ENCODE peak calls at places on chromosomes 2 and 18, in ten cellular contexts. One of them, this sample, is unnamed.

GRCh38 chr2:151669585-151670081 is 64.6 kb downstream of the NEB start:
- DNase-seq in H54: no peak
- DNase-seq in lower leg skin: no peak
- DNase-seq in thyroid gland: no peak
- DNase-seq in K562: peak
- DNase-seq in spleen: no peak
- DNase-seq in uterus: no peak
- DNase-seq in HCT116: no peak
- DNase-seq in tibial nerve: no peak
- DNase-seq in A549: no peak
- DNase-seq in this sample: no peak

GRCh38 chr18:40987581-40987980 is 967.5 kb upstream of the PIK3C3 start:
- DNase-seq in A549: no peak
- DNase-seq in HCT116: no peak
- DNase-seq in spleen: no peak
- DNase-seq in thyroid gland: no peak
- DNase-seq in tibial nerve: no peak
- DNase-seq in lower leg skin: no peak
- DNase-seq in K562: no peak
- DNase-seq in H54: no peak
- DNase-seq in uterus: no peak
- DNase-seq in this sample: no peak

GRCh38 chr2:56008661-56009411 is 85.3 kb upstream of the EFEMP1 start:
- DNase-seq in uterus: peak
- DNase-seq in A549: peak
- DNase-seq in tibial nerve: peak
- DNase-seq in thyroid gland: peak
- DNase-seq in lower leg skin: no peak
- DNase-seq in H54: no peak
- DNase-seq in spleen: no peak
- DNase-seq in K562: no peak
- DNase-seq in HCT116: no peak
- DNase-seq in this sample: no peak

GRCh38 chr2:16476866-16477265 is 188.8 kb downstream of the CYRIA start:
- DNase-seq in K562: no peak
- DNase-seq in HCT116: no peak
- DNase-seq in spleen: no peak
- DNase-seq in lower leg skin: no peak
- DNase-seq in tibial nerve: no peak
- DNase-seq in thyroid gland: no peak
- DNase-seq in H54: no peak
- DNase-seq in A549: no peak
- DNase-seq in uterus: no peak
- DNase-seq in this sample: no peak

GRCh38 chr2:108910541-108911396 is 78.3 kb downstream of the EDAR start:
- DNase-seq in uterus: no peak
- DNase-seq in lower leg skin: peak
- DNase-seq in thyroid gland: no peak
- DNase-seq in spleen: peak
- DNase-seq in K562: no peak
- DNase-seq in tibial nerve: no peak
- DNase-seq in HCT116: no peak
- DNase-seq in H54: no peak
- DNase-seq in A549: no peak
- DNase-seq in this sample: no peak

GRCh38 chr2:66872056-66872821 is 437.3 kb downstream of the MEIS1 start:
- DNase-seq in A549: no peak
- DNase-seq in H54: no peak
- DNase-seq in K562: no peak
- DNase-seq in tibial nerve: no peak
- DNase-seq in uterus: peak
- DNase-seq in HCT116: no peak
- DNase-seq in spleen: no peak
- DNase-seq in thyroid gland: no peak
- DNase-seq in lower leg skin: no peak
- DNase-seq in this sample: no peak

GRCh38 chr2:6812857-6813530 is 52.7 kb downstream of the CMPK2 start:
- DNase-seq in lower leg skin: no peak
- DNase-seq in HCT116: no peak
- DNase-seq in A549: no peak
- DNase-seq in tibial nerve: no peak
- DNase-seq in H54: no peak
- DNase-seq in spleen: no peak
- DNase-seq in thyroid gland: no peak
- DNase-seq in K562: no peak
- DNase-seq in uterus: no peak
- DNase-seq in this sample: no peak

GRCh38 chr2:48250943-48251342 is 279.0 kb upstream of the STON1 start:
- DNase-seq in lower leg skin: no peak
- DNase-seq in A549: no peak
- DNase-seq in spleen: no peak
- DNase-seq in uterus: no peak
- DNase-seq in tibial nerve: no peak
- DNase-seq in HCT116: no peak
- DNase-seq in thyroid gland: no peak
- DNase-seq in H54: no peak
- DNase-seq in K562: no peak
- DNase-seq in this sample: peak

GRCh38 chr2:7813541-7814310 is 868.1 kb upstream of the ID2 start:
- DNase-seq in A549: no peak
- DNase-seq in lower leg skin: no peak
- DNase-seq in HCT116: no peak
- DNase-seq in K562: no peak
- DNase-seq in H54: no peak
- DNase-seq in spleen: no peak
- DNase-seq in thyroid gland: no peak
- DNase-seq in uterus: no peak
- DNase-seq in tibial nerve: no peak
- DNase-seq in this sample: no peak

GRCh38 chr2:69973335-69973735 is 11.9 kb upstream of the ASPRV1 start:
- DNase-seq in H54: no peak
- DNase-seq in spleen: peak
- DNase-seq in thyroid gland: peak
- DNase-seq in HCT116: no peak
- DNase-seq in lower leg skin: no peak
- DNase-seq in A549: no peak
- DNase-seq in uterus: no peak
- DNase-seq in tibial nerve: no peak
- DNase-seq in K562: peak
- DNase-seq in this sample: no peak

GRCh38 chr18:32779010-32779409 is 6.2 kb upstream of the KLHL14 start:
- DNase-seq in A549: no peak
- DNase-seq in thyroid gland: no peak
- DNase-seq in uterus: no peak
- DNase-seq in lower leg skin: no peak
- DNase-seq in H54: no peak
- DNase-seq in tibial nerve: no peak
- DNase-seq in K562: no peak
- DNase-seq in spleen: no peak
- DNase-seq in HCT116: no peak
- DNase-seq in this sample: no peak

GRCh38 chr2:119466373-119466772 is 34.7 kb downstream of the TMEM37 start:
- DNase-seq in thyroid gland: no peak
- DNase-seq in A549: no peak
- DNase-seq in tibial nerve: no peak
- DNase-seq in HCT116: no peak
- DNase-seq in lower leg skin: no peak
- DNase-seq in K562: no peak
- DNase-seq in H54: no peak
- DNase-seq in uterus: no peak
- DNase-seq in spleen: no peak
- DNase-seq in this sample: no peak

GRCh38 chr18:24504401-24504800 is 44.0 kb downstream of the HRH4 start:
- DNase-seq in tibial nerve: no peak
- DNase-seq in A549: no peak
- DNase-seq in uterus: no peak
- DNase-seq in spleen: no peak
- DNase-seq in K562: no peak
- DNase-seq in thyroid gland: no peak
- DNase-seq in lower leg skin: no peak
- DNase-seq in HCT116: no peak
- DNase-seq in H54: no peak
- DNase-seq in this sample: no peak

GRCh38 chr18:35106845-35107148 is 65.6 kb downstream of the MAPRE2 start:
- DNase-seq in K562: no peak
- DNase-seq in H54: no peak
- DNase-seq in tibial nerve: no peak
- DNase-seq in spleen: no peak
- DNase-seq in HCT116: no peak
- DNase-seq in thyroid gland: no peak
- DNase-seq in A549: no peak
- DNase-seq in uterus: no peak
- DNase-seq in lower leg skin: no peak
- DNase-seq in this sample: no peak

GRCh38 chr2:138502253-138503086 is 900 bp downstream of the SPOPL start:
- DNase-seq in tibial nerve: no peak
- DNase-seq in thyroid gland: no peak
- DNase-seq in spleen: no peak
- DNase-seq in H54: no peak
- DNase-seq in uterus: no peak
- DNase-seq in HCT116: no peak
- DNase-seq in lower leg skin: no peak
- DNase-seq in K562: no peak
- DNase-seq in A549: no peak
- DNase-seq in this sample: peak

GRCh38 chr2:144201868-144202468 is 318.0 kb downstream of the ZEB2 start:
- DNase-seq in thyroid gland: no peak
- DNase-seq in lower leg skin: no peak
- DNase-seq in tibial nerve: no peak
- DNase-seq in spleen: no peak
- DNase-seq in A549: no peak
- DNase-seq in HCT116: no peak
- DNase-seq in uterus: no peak
- DNase-seq in H54: no peak
- DNase-seq in K562: no peak
- DNase-seq in this sample: no peak

GRCh38 chr2:217489145-217489960 is 513.4 kb downstream of the TNS1 start:
- DNase-seq in H54: no peak
- DNase-seq in A549: no peak
- DNase-seq in lower leg skin: peak
- DNase-seq in thyroid gland: no peak
- DNase-seq in HCT116: no peak
- DNase-seq in K562: no peak
- DNase-seq in tibial nerve: no peak
- DNase-seq in uterus: peak
- DNase-seq in spleen: no peak
- DNase-seq in this sample: no peak

GRCh38 chr2:46885376-46885775 is 30.2 kb downstream of the MCFD2 start:
- DNase-seq in lower leg skin: peak
- DNase-seq in spleen: no peak
- DNase-seq in tibial nerve: no peak
- DNase-seq in A549: no peak
- DNase-seq in HCT116: no peak
- DNase-seq in thyroid gland: no peak
- DNase-seq in K562: no peak
- DNase-seq in H54: no peak
- DNase-seq in uterus: no peak
- DNase-seq in this sample: no peak

GRCh38 chr2:216572582-216573578 is 60.3 kb upstream of the IGFBP2 start:
- DNase-seq in thyroid gland: peak
- DNase-seq in K562: no peak
- DNase-seq in HCT116: peak
- DNase-seq in H54: no peak
- DNase-seq in uterus: peak
- DNase-seq in tibial nerve: peak
- DNase-seq in A549: no peak
- DNase-seq in spleen: no peak
- DNase-seq in lower leg skin: peak
- DNase-seq in this sample: peak

GRCh38 chr2:54523336-54523959 is 67.3 kb downstream of the SPTBN1 start:
- DNase-seq in K562: no peak
- DNase-seq in thyroid gland: no peak
- DNase-seq in lower leg skin: no peak
- DNase-seq in A549: no peak
- DNase-seq in spleen: no peak
- DNase-seq in tibial nerve: no peak
- DNase-seq in uterus: no peak
- DNase-seq in HCT116: no peak
- DNase-seq in H54: no peak
- DNase-seq in this sample: no peak

GRCh38 chr18:35610089-35610488 is 28.5 kb downstream of the GALNT1 start:
- DNase-seq in lower leg skin: no peak
- DNase-seq in spleen: no peak
- DNase-seq in H54: no peak
- DNase-seq in HCT116: no peak
- DNase-seq in A549: peak
- DNase-seq in thyroid gland: no peak
- DNase-seq in K562: no peak
- DNase-seq in uterus: no peak
- DNase-seq in tibial nerve: no peak
- DNase-seq in this sample: no peak

GRCh38 chr2:25251032-25251460 is 82.7 kb upstream of the POMC start:
- DNase-seq in uterus: no peak
- DNase-seq in A549: no peak
- DNase-seq in H54: no peak
- DNase-seq in spleen: no peak
- DNase-seq in lower leg skin: no peak
- DNase-seq in thyroid gland: no peak
- DNase-seq in K562: peak
- DNase-seq in tibial nerve: no peak
- DNase-seq in HCT116: no peak
- DNase-seq in this sample: no peak
- TF ChIP-seq POLR2A in uterus: no peak
- TF ChIP-seq POLR2A in A549: no peak
- TF ChIP-seq POLR2A in H54: no peak
- TF ChIP-seq POLR2A in spleen: no peak
- TF ChIP-seq POLR2A in lower leg skin: no peak
- TF ChIP-seq POLR2A in thyroid gland: no peak
- TF ChIP-seq POLR2A in K562: no peak
- TF ChIP-seq POLR2A in tibial nerve: no peak
- TF ChIP-seq POLR2A in HCT116: no peak
- TF ChIP-seq POLR2A in this sample: no peak

GRCh38 chr2:129880971-129881370 is 98.5 kb upstream of the RAB6C start:
- DNase-seq in HCT116: no peak
- DNase-seq in A549: no peak
- DNase-seq in lower leg skin: peak
- DNase-seq in spleen: no peak
- DNase-seq in tibial nerve: no peak
- DNase-seq in thyroid gland: no peak
- DNase-seq in uterus: no peak
- DNase-seq in H54: no peak
- DNase-seq in K562: no peak
- DNase-seq in this sample: no peak
- TF ChIP-seq POLR2A in HCT116: no peak
- TF ChIP-seq POLR2A in A549: no peak
- TF ChIP-seq POLR2A in lower leg skin: no peak
- TF ChIP-seq POLR2A in spleen: no peak
- TF ChIP-seq POLR2A in tibial nerve: no peak
- TF ChIP-seq POLR2A in thyroid gland: no peak
- TF ChIP-seq POLR2A in uterus: no peak
- TF ChIP-seq POLR2A in H54: no peak
- TF ChIP-seq POLR2A in K562: no peak
- TF ChIP-seq POLR2A in this sample: no peak

GRCh38 chr2:190180313-190181065 is 118.0 kb upstream of the MSTN start:
- DNase-seq in lower leg skin: peak
- DNase-seq in A549: peak
- DNase-seq in spleen: peak
- DNase-seq in K562: peak
- DNase-seq in tibial nerve: peak
- DNase-seq in uterus: peak
- DNase-seq in thyroid gland: peak
- DNase-seq in HCT116: peak
- DNase-seq in H54: peak
- DNase-seq in this sample: peak
- TF ChIP-seq POLR2A in lower leg skin: no peak
- TF ChIP-seq POLR2A in A549: no peak
- TF ChIP-seq POLR2A in spleen: no peak
- TF ChIP-seq POLR2A in K562: peak
- TF ChIP-seq POLR2A in tibial nerve: no peak
- TF ChIP-seq POLR2A in uterus: no peak
- TF ChIP-seq POLR2A in thyroid gland: peak
- TF ChIP-seq POLR2A in HCT116: no peak
- TF ChIP-seq POLR2A in H54: no peak
- TF ChIP-seq POLR2A in this sample: peak

GRCh38 chr2:130342533-130343275 is at the start of gene IMP4:
- DNase-seq in thyroid gland: peak
- DNase-seq in H54: peak
- DNase-seq in tibial nerve: peak
- DNase-seq in lower leg skin: peak
- DNase-seq in spleen: peak
- DNase-seq in HCT116: peak
- DNase-seq in uterus: peak
- DNase-seq in A549: peak
- DNase-seq in K562: peak
- DNase-seq in this sample: peak
- TF ChIP-seq POLR2A in thyroid gland: peak
- TF ChIP-seq POLR2A in H54: peak
- TF ChIP-seq POLR2A in tibial nerve: no peak
- TF ChIP-seq POLR2A in lower leg skin: no peak
- TF ChIP-seq POLR2A in spleen: no peak
- TF ChIP-seq POLR2A in HCT116: peak
- TF ChIP-seq POLR2A in uterus: peak
- TF ChIP-seq POLR2A in A549: peak
- TF ChIP-seq POLR2A in K562: peak
- TF ChIP-seq POLR2A in this sample: peak

This sample was measured in HepG2.